ENCODE peak calls at places on chromosomes 1 and 21, in seven cellular contexts. N is bronchial epithelial cell, I is GM12864, W is cardiac muscle cell, U is ovary, Q is suprapubic skin, E is Caco-2. Z is an unnamed sample.

GRCh38 chr1:227234998-227235405 is 83.3 kb downstream of the CDC42BPA start:
- DNase-seq in Q (no peak), E (peak), N (peak), I (no peak), W (peak), U (no peak), Z (no peak)

GRCh38 chr1:225881081-225882007 is 836 bp downstream of the TMEM63A start:
- DNase-seq in U (peak), I (no peak), W (peak), N (peak), E (peak), Q (no peak), Z (no peak)

GRCh38 chr21:29487154-29487553 is 188.4 kb downstream of the BACH1 start:
- DNase-seq in I (no peak), Q (no peak), E (no peak), W (peak), N (no peak), U (no peak), Z (no peak)

GRCh38 chr1:207941664-207942063 is 30.7 kb upstream of the CD34 start:
- DNase-seq in I (no peak), Q (peak), N (peak), E (no peak), W (no peak), U (peak), Z (no peak)

GRCh38 chr1:151368000-151368744 is 4.3 kb downstream of the SELENBP1 start:
- DNase-seq in N (no peak), Q (no peak), U (peak), I (no peak), W (no peak), E (no peak), Z (no peak)

GRCh38 chr1:243799908-243800307 is 50.1 kb downstream of the AKT3 start:
- DNase-seq in I (no peak), N (no peak), U (no peak), W (no peak), Q (no peak), E (no peak), Z (no peak)

GRCh38 chr1:99589186-99589636 is 56.7 kb upstream of the PALMD start:
- DNase-seq in N (no peak), U (no peak), W (no peak), I (no peak), Q (no peak), E (no peak), Z (no peak)

GRCh38 chr1:63487336-63488065 is 35.5 kb downstream of the ITGB3BP start:
- DNase-seq in U (no peak), Q (no peak), N (peak), I (no peak), W (no peak), E (no peak), Z (no peak)

GRCh38 chr1:41329662-41330587 is 31.3 kb upstream of the FOXO6 start:
- DNase-seq in W (no peak), U (no peak), N (no peak), I (no peak), Q (no peak), E (no peak), Z (peak)

GRCh38 chr21:45927032-45927431 is 54.5 kb upstream of the COL6A1 start:
- DNase-seq in U (no peak), E (no peak), I (no peak), N (no peak), W (no peak), Q (no peak), Z (no peak)

GRCh38 chr1:2300004-2300771 is 72.1 kb downstream of the SKI start:
- DNase-seq in W (no peak), I (peak), E (no peak), Q (no peak), U (no peak), N (no peak), Z (no peak)

GRCh38 chr1:180609643-180610555 is 21.9 kb upstream of the XPR1 start:
- DNase-seq in I (no peak), W (no peak), E (no peak), Q (no peak), U (no peak), N (peak), Z (no peak)

GRCh38 chr1:60861949-60862346 is 220.4 kb upstream of the NFIA start:
- DNase-seq in E (no peak), I (no peak), U (no peak), Q (no peak), W (no peak), N (no peak), Z (no peak)

GRCh38 chr1:241950390-241950789 is 7.2 kb upstream of the BECN2 start:
- DNase-seq in E (no peak), W (no peak), N (no peak), U (no peak), Q (no peak), I (no peak), Z (no peak)

GRCh38 chr21:39373634-39374033 is 24.7 kb upstream of the HMGN1 start:
- DNase-seq in N (peak), I (no peak), E (peak), Q (no peak), W (peak), U (no peak), Z (no peak)
- TF ChIP-seq CTCF in N (peak), I (peak), E (no peak), Q (no peak), W (peak), U (no peak), Z (peak)

DNA sequence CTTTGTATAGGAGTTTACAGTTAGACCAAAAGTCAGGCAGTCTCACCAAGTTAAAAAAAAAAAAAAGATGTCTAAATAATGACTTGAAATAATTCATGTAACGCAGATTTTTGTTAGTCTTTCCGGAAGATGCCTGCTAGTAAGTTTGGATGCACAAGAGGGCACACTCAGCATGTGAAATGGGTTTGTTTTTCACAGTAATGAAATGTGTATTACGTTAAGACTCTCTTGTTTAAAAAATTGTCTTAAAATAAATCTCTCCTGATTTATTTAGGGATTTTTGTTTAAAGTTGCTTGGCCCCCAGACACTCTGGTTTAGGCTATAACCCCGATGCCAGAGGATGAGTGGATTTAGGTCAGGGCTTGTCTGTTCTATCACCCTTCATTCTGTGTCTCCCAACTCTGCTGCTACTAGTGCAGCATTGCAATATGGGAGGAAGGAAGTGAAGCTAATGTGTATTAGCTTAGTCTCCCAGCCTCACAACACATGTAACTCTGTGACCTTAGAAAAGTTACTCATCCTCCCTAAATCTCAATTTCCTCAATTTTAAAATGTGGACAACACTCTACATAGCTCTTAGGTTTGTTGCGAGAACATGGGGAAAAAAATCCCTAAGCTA is 25.7 kb downstream of the CTH start:
- DNase-seq in E (no peak), Q (no peak), N (no peak), W (no peak), U (no peak), I (no peak), Z (no peak)
- TF ChIP-seq CTCF in E (no peak), Q (no peak), N (no peak), W (peak), U (no peak), I (no peak), Z (peak)

DNA sequence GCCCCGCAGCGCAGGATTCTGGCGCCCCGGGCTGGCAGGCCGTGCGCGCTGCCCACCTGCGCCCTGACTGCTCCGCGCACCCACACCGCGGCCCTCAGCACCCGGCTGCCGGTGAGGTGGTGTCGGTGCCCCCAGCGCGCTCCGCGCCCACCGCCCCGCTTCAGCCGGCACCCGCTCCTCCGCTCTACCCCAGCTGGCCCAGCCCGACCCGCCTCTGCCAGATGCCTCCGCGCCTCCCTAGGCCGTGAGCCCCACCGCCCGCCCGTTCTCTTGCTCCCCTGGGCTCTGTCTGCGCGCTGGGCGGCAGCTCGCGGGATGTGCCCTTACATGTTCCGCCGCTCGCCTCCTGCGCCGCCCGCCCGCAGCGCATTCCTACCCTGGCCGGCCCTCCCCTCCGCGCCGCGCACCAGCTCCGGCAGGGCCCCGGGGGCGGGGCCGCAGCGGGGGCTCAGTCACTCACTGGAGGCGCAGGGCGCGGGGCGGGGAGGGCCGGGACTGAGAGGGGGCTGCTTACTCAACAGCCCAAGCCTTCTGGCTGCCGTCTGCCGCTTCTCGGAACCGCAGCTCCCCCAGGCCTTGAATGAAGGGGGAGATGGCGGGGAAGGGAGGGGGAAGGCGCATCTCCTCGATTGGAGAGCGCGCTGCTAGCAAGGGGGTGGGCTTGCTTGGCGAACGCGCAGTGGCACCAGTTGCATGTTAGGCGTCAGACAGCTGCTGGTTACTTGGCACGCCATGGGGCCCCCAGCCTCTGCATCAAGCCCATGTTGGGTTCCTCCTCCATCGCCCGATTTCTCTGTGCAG is at the start of gene PHLDA3:
- DNase-seq in I (no peak), W (peak), Q (peak), N (peak), U (peak), E (peak), Z (peak)
- TF ChIP-seq CTCF in I (no peak), W (no peak), Q (no peak), N (no peak), U (no peak), E (no peak), Z (no peak)

GRCh38 chr1:116203192-116203723 is 92.1 kb downstream of the MAB21L3 start:
- DNase-seq in N (peak), E (no peak), I (no peak), W (no peak), U (no peak), Q (no peak), Z (no peak)
- TF ChIP-seq CTCF in N (peak), E (no peak), I (no peak), W (no peak), U (no peak), Q (no peak), Z (no peak)

DNA sequence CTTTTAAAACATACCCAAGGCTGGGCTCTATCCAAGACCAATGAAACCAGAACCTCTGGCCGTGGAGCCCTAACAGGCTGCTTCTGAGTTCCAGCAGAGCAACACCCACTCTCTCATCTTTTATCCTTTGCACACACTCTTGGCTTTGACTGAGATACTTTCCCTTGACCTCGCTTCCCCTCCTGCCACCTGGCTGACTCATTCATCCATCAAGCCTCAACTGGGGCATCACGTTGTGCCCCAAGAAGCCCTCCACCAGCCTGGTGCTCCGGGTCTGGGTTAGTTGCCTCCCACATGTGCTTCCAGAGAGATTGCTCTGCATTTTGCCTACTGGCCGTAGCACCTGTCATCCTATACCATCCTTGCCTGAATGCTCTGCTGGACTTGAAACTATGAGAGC is 34.5 kb upstream of the SERBP1 start:
- DNase-seq in U (no peak), W (no peak), N (no peak), E (no peak), Q (no peak), I (no peak), Z (no peak)
- TF ChIP-seq CTCF in U (no peak), W (no peak), N (no peak), E (no peak), Q (no peak), I (no peak), Z (no peak)

GRCh38 chr1:119327066-119327435 is 41.5 kb upstream of the HAO2 start:
- DNase-seq in N (no peak), U (peak), I (no peak), W (peak), Q (no peak), E (no peak), Z (no peak)

GRCh38 chr1:119330062-119330939 is 38.3 kb upstream of the HAO2 start:
- DNase-seq in U (no peak), I (no peak), N (peak), W (no peak), Q (no peak), E (no peak), Z (no peak)

GRCh38 chr1:119326251-119326650 is 42.3 kb upstream of the HAO2 start:
- DNase-seq in Q (no peak), W (no peak), I (no peak), N (no peak), E (no peak), U (no peak), Z (no peak)

GRCh38 chr1:119329521-119329920 is 39.1 kb upstream of the HAO2 start:
- DNase-seq in I (no peak), Q (no peak), W (no peak), N (no peak), E (no peak), U (no peak), Z (no peak)

GRCh38 chr1:119327436-119328155 is 41.0 kb upstream of the HAO2 start:
- DNase-seq in N (no peak), W (peak), U (peak), Q (no peak), I (no peak), E (peak), Z (no peak)
- TF ChIP-seq CTCF in N (peak), W (peak), U (no peak), Q (no peak), I (peak), E (no peak), Z (peak)

Z was measured in osteocyte.